ENCODE peak calls at places on chromosome 3, in nine cellular contexts. L is astrocyte of the spinal cord, J is transverse colon, Q is left ventricle myocardium inferior, Z is lower lobe of right lung, R is mammary epithelial cell, X is neuronal stem cell, M is cardiac muscle cell, H is upper lobe of right lung. N is an unnamed sample.

GRCh38 chr3:180063783-180064182 is 27.0 kb upstream of the PEX5L start:
- DNase-seq in Q (no peak), J (no peak), R (no peak), X (no peak), Z (no peak), L (no peak), H (no peak), M (no peak), N (no peak)

GRCh38 chr3:12508316-12508715 is 24.0 kb downstream of the TSEN2 start:
- DNase-seq in M (peak; percentile 95), H (no peak), R (peak; percentile 94), Q (no peak), J (peak; percentile 20), Z (no peak), L (peak; percentile 98), X (no peak), N (peak; percentile 38)

GRCh38 chr3:186930143-186930638 is at the start of gene ST6GAL1:
- DNase-seq in X (peak; percentile 70), H (peak; percentile 87), L (peak; percentile 63), Z (peak; percentile 87), J (peak; percentile 81), R (peak; percentile 58), Q (peak; percentile 77), M (peak; percentile 83), N (peak; percentile 63)

GRCh38 chr3:64484289-64484992 is 203.4 kb downstream of the ADAMTS9 start:
- DNase-seq in R (peak; percentile 58), X (peak; percentile 78), M (peak; percentile 87), L (peak; percentile 79), J (peak; percentile 78), Z (peak; percentile 66), H (peak; percentile 73), Q (peak; percentile 69), N (peak; percentile 80)

GRCh38 chr3:37652851-37653250 is 208.8 kb upstream of the CTDSPL start:
- DNase-seq in Q (peak; percentile 55), R (peak; percentile 35), L (no peak), J (no peak), Z (no peak), M (no peak), X (no peak), H (no peak), N (no peak)

GRCh38 chr3:32703491-32703968 is 18.5 kb downstream of the CNOT10 start:
- DNase-seq in Q (no peak), L (peak; percentile 32), Z (no peak), X (no peak), J (no peak), R (no peak), M (peak; percentile 56), H (no peak), N (no peak)

GRCh38 chr3:22106213-22106867 is 355.3 kb upstream of the ZNF385D start:
- DNase-seq in M (no peak), Q (no peak), Z (no peak), R (no peak), H (no peak), L (no peak), J (no peak), X (no peak), N (no peak)

GRCh38 chr3:72265250-72265649 is 480.3 kb upstream of the PROK2 start:
- DNase-seq in Q (no peak), L (no peak), J (no peak), X (no peak), M (peak; percentile 60), Z (no peak), H (no peak), R (no peak), N (no peak)

GRCh38 chr3:124362418-124362817 is 367.8 kb upstream of the UMPS start:
- DNase-seq in X (no peak), L (no peak), M (no peak), J (no peak), Q (no peak), Z (no peak), R (no peak), H (no peak), N (no peak)

GRCh38 chr3:73500321-73500720 is 124.4 kb downstream of the PDZRN3 start:
- DNase-seq in Z (no peak), H (no peak), L (no peak), R (no peak), Q (no peak), J (no peak), X (no peak), M (no peak), N (peak; percentile 21)

GRCh38 chr3:73497646-73498406 is 126.9 kb downstream of the PDZRN3 start:
- DNase-seq in H (no peak), Q (no peak), M (no peak), L (no peak), J (no peak), Z (no peak), X (no peak), R (no peak), N (no peak)

GRCh38 chr3:73499787-73500186 is 125.0 kb downstream of the PDZRN3 start:
- DNase-seq in J (no peak), H (no peak), X (no peak), R (peak; percentile 35), L (peak; percentile 38), Z (no peak), M (no peak), Q (no peak), N (peak; percentile 60)

GRCh38 chr3:73502609-73503560 is 121.9 kb downstream of the PDZRN3 start:
- DNase-seq in Z (no peak), R (peak; percentile 41), X (peak; percentile 71), J (peak; percentile 75), M (peak; percentile 86), Q (peak; percentile 61), H (no peak), L (peak; percentile 86), N (peak; percentile 90)

DNA sequence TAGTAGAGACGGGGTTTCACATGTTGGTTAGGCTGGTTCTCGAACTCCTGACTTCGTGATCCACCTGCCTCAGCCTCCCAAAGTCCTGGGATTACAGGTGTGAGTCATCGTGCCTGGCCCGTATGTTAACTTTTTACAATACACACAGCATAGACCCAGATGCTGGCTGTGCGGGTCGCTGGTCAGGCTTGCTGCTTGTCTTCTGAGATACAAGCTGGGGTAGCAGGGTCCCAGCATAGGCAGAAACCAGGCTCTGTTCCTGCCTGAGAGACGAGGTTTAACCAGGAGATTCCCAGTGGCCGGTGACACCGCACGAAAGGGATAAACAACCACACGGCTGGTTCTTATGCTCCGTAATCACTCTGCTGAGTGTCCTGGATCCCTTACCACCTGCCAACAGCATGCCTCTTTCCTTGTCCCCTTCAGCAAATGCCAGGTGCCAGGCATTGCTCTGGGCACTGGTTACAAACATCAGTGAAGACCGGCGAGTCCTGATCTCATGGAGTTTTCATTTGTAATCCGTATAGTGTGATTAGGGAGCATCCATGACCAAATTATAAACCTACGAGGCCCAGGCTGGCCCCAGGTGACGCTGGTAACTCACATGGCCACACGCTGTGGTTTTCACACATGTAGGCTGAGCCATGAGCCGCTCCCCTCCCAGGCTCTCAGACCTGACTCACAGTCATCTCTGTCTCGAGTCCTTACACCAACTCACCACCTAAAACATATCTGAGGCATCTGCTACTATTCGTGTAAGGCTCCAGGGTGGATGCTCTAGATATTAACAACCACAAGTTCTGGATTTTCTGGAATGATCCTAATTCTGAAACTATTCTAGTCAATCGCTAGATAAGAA is 125.7 kb downstream of the PDZRN3 start:
- DNase-seq in Z (no peak), L (no peak), Q (peak; percentile 26), H (no peak), R (peak; percentile 12), X (no peak), J (no peak), M (no peak), N (no peak)
- H3K4me3 ChIP-seq in Z (no peak overlapping the region), L (no peak overlapping the region), Q (no peak overlapping the region), H (no peak overlapping the region), R (no peak overlapping the region), X (no peak overlapping the region), J (no peak overlapping the region), M (no peak overlapping the region), N (no peak overlapping the region)

DNA sequence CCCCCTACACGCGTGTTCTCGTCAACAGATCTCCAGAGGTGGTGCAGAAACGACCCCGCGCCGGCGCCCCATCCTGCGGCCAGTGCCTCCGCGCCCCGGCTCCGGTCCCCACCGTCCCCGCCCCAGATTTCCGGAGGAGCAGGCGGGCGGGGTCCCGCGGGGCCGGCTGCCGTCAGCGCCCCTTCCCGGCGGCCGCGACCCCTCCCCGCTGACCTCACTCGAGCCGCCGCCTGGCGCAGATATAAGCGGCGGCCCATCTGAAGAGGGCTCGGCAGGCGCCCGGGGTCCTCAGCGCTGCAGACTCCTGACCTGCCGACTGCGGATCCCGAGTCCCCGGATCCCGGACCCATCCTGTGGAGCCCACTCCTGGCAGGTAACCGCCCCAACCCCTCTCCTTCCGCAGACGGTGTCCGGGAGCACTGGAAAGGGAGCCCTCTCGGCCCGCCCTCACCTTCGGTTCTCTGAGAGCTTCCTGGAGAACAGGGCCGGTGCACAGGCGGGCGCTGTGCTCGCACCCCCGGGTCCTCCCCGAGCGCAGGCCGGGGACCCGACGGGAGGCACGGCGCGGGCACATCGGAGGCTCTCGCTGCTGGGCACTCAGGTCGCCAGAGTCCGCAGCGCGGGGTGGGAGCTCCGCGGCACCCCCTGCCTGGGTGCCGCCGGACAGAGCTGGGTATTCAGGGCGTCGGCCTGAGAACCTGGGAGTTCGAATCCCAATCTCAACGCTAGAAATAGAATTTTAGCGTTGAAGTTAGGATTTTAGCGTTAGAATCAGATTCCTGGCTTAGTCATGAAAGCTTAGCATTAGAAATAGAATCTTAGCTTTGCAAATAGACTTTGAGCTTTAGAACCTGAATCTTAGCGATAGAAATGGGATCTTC is at the start of gene TRH:
- DNase-seq in H (no peak), R (no peak), J (no peak), Q (no peak), L (no peak), M (no peak), Z (no peak), X (peak; percentile 48), N (no peak)
- H3K4me3 ChIP-seq in H (peak within 1 kb of the TSS; percentile 6), R (no peak within 1 kb of the TSS), J (no peak within 1 kb of the TSS), Q (peak within 1 kb of the TSS; percentile 51), L (no peak within 1 kb of the TSS), M (peak within 1 kb of the TSS; percentile 38), Z (peak within 1 kb of the TSS; percentile 30), X (peak within 1 kb of the TSS; percentile 28), N (no peak within 1 kb of the TSS)

DNA sequence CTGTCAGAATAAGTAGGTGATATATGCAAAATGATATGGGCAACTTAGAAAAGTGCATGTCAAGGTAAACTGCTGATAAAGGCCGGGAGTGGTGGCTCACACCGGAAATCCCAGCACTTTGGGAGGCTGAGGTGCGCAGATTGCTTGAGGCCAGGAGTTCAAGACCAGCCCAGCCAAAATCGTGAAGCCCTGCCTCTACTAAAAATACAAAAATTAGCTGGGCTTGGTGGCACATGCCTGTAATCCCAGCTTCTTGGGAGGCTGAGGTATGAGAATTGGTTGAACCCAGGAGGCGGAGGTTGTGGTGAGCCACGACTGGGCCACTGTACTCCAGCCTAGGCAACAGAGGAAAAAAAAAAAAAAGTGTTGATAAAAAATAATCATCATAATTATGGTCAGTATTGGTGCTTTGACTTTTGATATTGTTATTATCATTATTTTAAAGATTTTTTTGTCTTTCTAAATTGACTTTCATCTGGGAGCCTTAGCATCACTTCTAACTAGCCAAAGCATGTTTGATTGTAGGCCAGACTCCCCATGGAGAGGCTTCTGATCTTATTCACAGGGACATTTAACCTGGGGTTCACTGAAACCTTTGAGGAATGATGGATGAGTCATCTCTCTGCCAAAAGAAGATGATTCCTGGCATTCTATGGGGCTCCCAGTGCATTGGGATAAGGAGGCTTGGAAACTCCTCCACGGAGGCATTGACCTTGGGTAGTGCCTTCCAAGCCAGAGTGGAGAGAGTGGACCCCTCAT is 5.6 kb downstream of the ZBTB38 start:
- DNase-seq in Q (no peak), Z (no peak), H (no peak), J (no peak), X (no peak), R (peak; percentile 56), L (peak; percentile 32), M (no peak), N (no peak)
- H3K4me3 ChIP-seq in Q (no peak overlapping the region), Z (no peak overlapping the region), H (no peak overlapping the region), J (no peak overlapping the region), X (no peak overlapping the region), R (no peak overlapping the region), L (no peak overlapping the region), M (no peak overlapping the region), N (no peak overlapping the region)

GRCh38 chr3:46880884-46881818 is 3.6 kb downstream of the PTH1R start:
- DNase-seq in Z (no peak), R (no peak), M (no peak), L (no peak), H (no peak), X (no peak), Q (no peak), J (no peak), N (no peak)
- H3K4me3 ChIP-seq in Z (peak overlapping the region; percentile 59), R (no peak overlapping the region), M (peak overlapping the region; percentile 51), L (no peak overlapping the region), H (peak overlapping the region; percentile 58), X (no peak overlapping the region), Q (peak overlapping the region; percentile 76), J (peak overlapping the region; percentile 53), N (peak overlapping the region; percentile 57)